ENCODE peak calls at places on chromosomes 3 and 15, in four cellular contexts. B is substantia nigra, E is A549, R is breast epithelium. D is an unnamed sample.

GRCh38 chr3:126476166-126476975 is 680 bp upstream of the ZXDC start:
- DNase-seq in E (peak), R (peak), B (peak), D (no peak)

GRCh38 chr3:181956122-181956521 is 244.4 kb downstream of the SOX2 start:
- DNase-seq in B (no peak), E (no peak), R (no peak), D (no peak)

GRCh38 chr3:71930056-71930991 is 145.4 kb upstream of the PROK2 start:
- DNase-seq in R (no peak), E (peak), B (no peak), D (peak)

GRCh38 chr3:134059680-134060560 is 30.2 kb upstream of the SLCO2A1 start:
- DNase-seq in R (no peak), B (no peak), E (no peak), D (no peak)

GRCh38 chr3:156633335-156633734 is 41.1 kb upstream of the TIPARP start:
- DNase-seq in B (no peak), R (no peak), E (no peak), D (no peak)

GRCh38 chr15:68816795-68817303 is 3.8 kb downstream of the ANP32A start:
- DNase-seq in B (no peak), E (peak), R (no peak), D (no peak)

GRCh38 chr3:42865256-42865655 is 10.4 kb downstream of the CYP8B1 start:
- DNase-seq in E (no peak), B (no peak), R (no peak), D (no peak)

GRCh38 chr3:69306239-69307185 is 79.4 kb downstream of the FRMD4B start:
- DNase-seq in R (peak), E (peak), B (peak), D (peak)

GRCh38 chr3:127210654-127210943 is 17.7 kb downstream of the PRR23E start:
- DNase-seq in E (no peak), R (no peak), B (no peak), D (no peak)

GRCh38 chr3:171458056-171458856 is 1.9 kb downstream of the TNIK start:
- DNase-seq in B (no peak), E (no peak), R (no peak), D (no peak)
- H3K27ac ChIP-seq in B (peak), E (no peak), R (peak), D (peak)

DNA sequence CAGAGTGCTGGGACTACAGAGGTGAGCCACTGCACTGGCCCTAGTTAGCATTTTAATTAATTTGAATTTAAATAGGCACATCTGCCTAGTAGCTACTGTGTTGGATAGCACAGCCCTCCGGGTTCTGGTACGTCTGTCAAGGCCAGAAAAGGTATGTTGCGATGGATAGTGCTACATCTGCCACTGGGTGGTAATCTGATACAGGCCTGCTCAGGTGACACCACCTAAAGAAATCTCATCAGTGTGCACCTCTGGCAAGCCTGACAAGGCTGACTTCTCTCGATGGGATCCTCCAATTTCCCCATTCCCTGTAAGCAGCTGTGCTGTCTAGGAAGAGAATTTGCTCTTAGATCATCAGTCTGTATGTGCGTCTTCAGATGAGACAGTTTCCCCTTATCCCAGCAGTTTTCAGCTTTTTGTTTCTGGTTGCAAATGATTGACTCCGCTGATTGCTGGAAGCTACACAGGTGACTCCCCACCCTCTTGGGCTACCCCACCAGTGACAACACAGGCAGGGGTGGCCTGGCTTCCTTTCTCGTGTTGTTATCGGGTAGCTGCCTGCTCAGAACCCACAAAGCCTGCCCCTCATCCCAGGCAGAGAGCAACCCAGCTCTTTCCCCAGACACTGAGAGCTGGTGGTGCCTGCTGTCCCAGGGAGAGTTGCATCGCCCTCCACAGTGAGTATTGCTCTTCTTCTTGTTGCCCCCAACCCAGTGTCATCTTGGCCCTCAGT is at the start of gene CCR9:
- DNase-seq in B (no peak), R (no peak), E (no peak), D (no peak)
- H3K27ac ChIP-seq in B (no peak), R (no peak), E (no peak), D (no peak)

DNA sequence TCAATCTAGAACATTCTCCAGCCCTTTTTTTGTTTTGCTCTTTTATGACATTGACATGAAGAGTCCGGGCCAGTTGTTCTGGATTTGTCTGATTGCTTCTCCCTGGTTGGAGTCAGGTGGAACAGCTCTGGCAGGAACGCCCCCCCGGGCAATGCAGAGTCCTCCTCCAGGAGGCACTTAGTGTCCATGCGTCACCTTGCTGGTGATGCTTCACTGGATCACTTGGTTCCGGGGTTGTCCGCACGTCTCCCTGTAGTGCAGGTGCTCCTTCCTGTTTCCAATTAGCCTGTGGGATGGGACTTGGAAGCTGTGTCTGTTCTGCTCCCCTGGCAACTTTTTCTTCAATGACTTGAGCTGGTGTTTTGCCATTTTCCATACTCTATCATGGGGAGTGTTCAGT is 9.8 kb downstream of the CSK start:
- DNase-seq in E (no peak), R (no peak), B (no peak), D (no peak)
- H3K27ac ChIP-seq in E (no peak), R (peak), B (no peak), D (peak)

GRCh38 chr3:18987862-18988447 is 160.4 kb upstream of the KCNH8 start:
- DNase-seq in B (no peak), E (no peak), R (no peak), D (no peak)
- H3K27ac ChIP-seq in B (no peak), E (no peak), R (no peak), D (no peak)

DNA sequence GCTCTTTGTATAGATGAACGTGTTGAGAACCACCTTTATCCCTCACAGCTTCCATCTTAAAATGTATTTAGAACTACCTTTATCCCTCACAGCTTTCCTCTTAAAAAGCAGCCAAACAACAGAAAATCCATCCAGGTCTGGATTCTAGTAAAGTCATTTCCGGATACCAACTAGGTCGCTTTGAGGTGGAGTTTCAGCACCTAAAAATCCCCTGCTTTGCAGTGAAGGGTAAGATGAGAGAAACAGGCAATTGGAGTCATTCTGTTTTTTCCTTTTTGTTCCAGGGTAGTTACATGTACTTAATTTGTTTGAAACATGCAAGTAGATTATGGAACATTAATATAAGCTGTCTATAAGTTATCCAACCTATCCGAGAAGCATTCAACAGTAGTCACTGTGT is 192.0 kb downstream of the UBE2E2 start:
- DNase-seq in R (no peak), B (no peak), E (no peak), D (no peak)
- H3K27ac ChIP-seq in R (no peak), B (no peak), E (no peak), D (no peak)